ENCODE peak calls at places on chromosomes 13 and 19, in four cellular contexts. One of them, this sample, is unnamed.

GRCh38 chr13:31105020-31105800 is 56.5 kb downstream of the HSPH1 start:
- DNase-seq in nucleus accumbens: no peak
- DNase-seq in activated naive CD4-positive, alpha-beta T cell treated with anti-CD3 and anti-CD28 coated beads for 36 hours: no peak
- DNase-seq in NCI-H2081: no peak
- DNase-seq in this sample: no peak

GRCh38 chr13:84352946-84353345 is 470.7 kb upstream of the SLITRK1 start:
- DNase-seq in NCI-H2081: no peak
- DNase-seq in nucleus accumbens: no peak
- DNase-seq in activated naive CD4-positive, alpha-beta T cell treated with anti-CD3 and anti-CD28 coated beads for 36 hours: no peak
- DNase-seq in this sample: no peak

GRCh38 chr13:77994166-77994565 is 75.5 kb upstream of the EDNRB start:
- DNase-seq in NCI-H2081: no peak
- DNase-seq in nucleus accumbens: no peak
- DNase-seq in activated naive CD4-positive, alpha-beta T cell treated with anti-CD3 and anti-CD28 coated beads for 36 hours: no peak
- DNase-seq in this sample: no peak

GRCh38 chr13:76210262-76210661 is 574.1 kb downstream of the LMO7 start:
- DNase-seq in nucleus accumbens: no peak
- DNase-seq in NCI-H2081: no peak
- DNase-seq in activated naive CD4-positive, alpha-beta T cell treated with anti-CD3 and anti-CD28 coated beads for 36 hours: no peak
- DNase-seq in this sample: no peak

GRCh38 chr19:42411581-42412178 is 15.5 kb downstream of the LIPE start:
- DNase-seq in NCI-H2081: no peak
- DNase-seq in nucleus accumbens: no peak
- DNase-seq in activated naive CD4-positive, alpha-beta T cell treated with anti-CD3 and anti-CD28 coated beads for 36 hours: no peak
- DNase-seq in this sample: no peak

GRCh38 chr19:8017808-8018207 is 12.4 kb upstream of the ELAVL1 start:
- DNase-seq in nucleus accumbens: no peak
- DNase-seq in activated naive CD4-positive, alpha-beta T cell treated with anti-CD3 and anti-CD28 coated beads for 36 hours: peak
- DNase-seq in NCI-H2081: no peak
- DNase-seq in this sample: peak

GRCh38 chr19:35716985-35717664 is 678 bp upstream of the KMT2B start:
- DNase-seq in NCI-H2081: peak
- DNase-seq in activated naive CD4-positive, alpha-beta T cell treated with anti-CD3 and anti-CD28 coated beads for 36 hours: peak
- DNase-seq in nucleus accumbens: peak
- DNase-seq in this sample: peak

GRCh38 chr13:78241278-78241919 is 322.8 kb upstream of the EDNRB start:
- DNase-seq in nucleus accumbens: no peak
- DNase-seq in NCI-H2081: peak
- DNase-seq in activated naive CD4-positive, alpha-beta T cell treated with anti-CD3 and anti-CD28 coated beads for 36 hours: peak
- DNase-seq in this sample: peak